ENCODE peak calls at places on chromosomes 6 and 20, in ten cellular contexts. K is transverse colon, H is cardiac muscle cell, A is HCT116, N is HepG2, S is neural progenitor cell, G is hepatocyte, W is right lobe of liver, J is AG04450, O is upper lobe of right lung. Y is an unnamed sample.

GRCh38 chr6:13702809-13703302 is 8.8 kb downstream of the RANBP9 start:
- DNase-seq in N (no peak), J (no peak), H (no peak), W (no peak), G (no peak), O (no peak), S (no peak), A (no peak), K (no peak), Y (no peak)

GRCh38 chr20:62244644-62245108 is 6.4 kb downstream of the OSBPL2 start:
- DNase-seq in H (no peak), G (no peak), S (no peak), J (no peak), O (no peak), K (no peak), W (no peak), A (no peak), N (peak; percentile 34), Y (no peak)

GRCh38 chr6:142329486-142330113 is 27.8 kb downstream of the ADGRG6 start:
- DNase-seq in J (no peak), K (no peak), G (no peak), W (no peak), H (no peak), S (no peak), A (no peak), N (no peak), O (no peak), Y (no peak)

GRCh38 chr6:8982659-8983058 is 547.3 kb upstream of the SLC35B3 start:
- DNase-seq in W (no peak), H (peak; percentile 0), G (no peak), N (no peak), A (no peak), K (no peak), J (no peak), O (no peak), S (no peak), Y (no peak)

GRCh38 chr6:124956018-124956417 is 6.2 kb upstream of the RNF217 start:
- DNase-seq in S (no peak), N (no peak), K (no peak), H (no peak), O (no peak), W (no peak), G (no peak), A (no peak), J (no peak), Y (peak; percentile 67)

GRCh38 chr20:48750941-48751620 is 76.7 kb downstream of the PREX1 start:
- DNase-seq in A (no peak), S (peak; percentile 95), G (no peak), O (peak; percentile 80), W (no peak), K (peak; percentile 46), J (no peak), N (no peak), H (peak; percentile 69), Y (no peak)

GRCh38 chr6:37314803-37315515 is 38.8 kb upstream of the RNF8 start:
- DNase-seq in G (peak; percentile 85), H (peak; percentile 91), K (peak; percentile 12), W (no peak), A (peak; percentile 7), S (peak; percentile 59), O (no peak), J (no peak), N (peak; percentile 48), Y (peak; percentile 24)

GRCh38 chr6:142819603-142820335 is 125.2 kb downstream of the HIVEP2 start:
- DNase-seq in W (no peak), O (no peak), J (no peak), G (no peak), H (peak; percentile 44), K (no peak), A (no peak), S (no peak), N (no peak), Y (peak; percentile 69)

GRCh38 chr6:33904050-33904827 is 100.4 kb upstream of the MLN start:
- DNase-seq in S (peak; percentile 38), G (no peak), N (no peak), O (peak; percentile 63), K (peak; percentile 48), H (no peak), A (no peak), W (peak; percentile 69), J (no peak), Y (no peak)

GRCh38 chr6:134674562-134674961 is 275.3 kb downstream of the ALDH8A1 start:
- DNase-seq in J (no peak), A (no peak), W (no peak), K (no peak), O (no peak), G (no peak), H (no peak), N (no peak), S (peak; percentile 15), Y (no peak)

GRCh38 chr20:45919536-45919933 is 7.6 kb upstream of the PLTP start:
- DNase-seq in H (peak; percentile 97), G (no peak), K (peak; percentile 54), N (no peak), S (no peak), W (no peak), O (no peak), A (no peak), J (peak; percentile 82), Y (no peak)

GRCh38 chr6:31559958-31560696 is 12.0 kb upstream of the LTA start:
- DNase-seq in A (no peak), O (peak; percentile 73), W (peak; percentile 78), N (no peak), H (peak; percentile 76), K (peak; percentile 56), G (peak; percentile 51), S (no peak), J (no peak), Y (no peak)

GRCh38 chr6:31558318-31558625 is 10.9 kb downstream of the NFKBIL1 start:
- DNase-seq in O (no peak), H (no peak), N (no peak), A (no peak), J (no peak), S (no peak), W (no peak), G (no peak), K (no peak), Y (no peak)

GRCh38 chr6:31558631-31559500 is 11.5 kb downstream of the NFKBIL1 start:
- DNase-seq in G (no peak), W (peak; percentile 64), N (no peak), J (no peak), A (no peak), K (peak; percentile 42), H (peak; percentile 52), S (no peak), O (peak; percentile 74), Y (no peak)

GRCh38 chr6:31560697-31561058 is 11.4 kb upstream of the LTA start:
- DNase-seq in G (no peak), S (no peak), K (no peak), O (no peak), A (no peak), W (no peak), N (no peak), J (no peak), H (no peak), Y (no peak)

GRCh38 chr6:31559606-31559957 is 12.2 kb downstream of the NFKBIL1 start:
- DNase-seq in G (no peak), A (no peak), K (no peak), O (no peak), H (no peak), N (no peak), J (no peak), S (no peak), W (no peak), Y (no peak)
- H3K27ac ChIP-seq in G (no peak overlapping the region), A (no peak overlapping the region), K (peak overlapping the region; percentile 69), O (peak overlapping the region; percentile 73), H (peak overlapping the region; percentile 64), N (no peak overlapping the region), J (peak overlapping the region; percentile 68), S (no peak overlapping the region), W (peak overlapping the region; percentile 53), Y (no peak overlapping the region)

DNA sequence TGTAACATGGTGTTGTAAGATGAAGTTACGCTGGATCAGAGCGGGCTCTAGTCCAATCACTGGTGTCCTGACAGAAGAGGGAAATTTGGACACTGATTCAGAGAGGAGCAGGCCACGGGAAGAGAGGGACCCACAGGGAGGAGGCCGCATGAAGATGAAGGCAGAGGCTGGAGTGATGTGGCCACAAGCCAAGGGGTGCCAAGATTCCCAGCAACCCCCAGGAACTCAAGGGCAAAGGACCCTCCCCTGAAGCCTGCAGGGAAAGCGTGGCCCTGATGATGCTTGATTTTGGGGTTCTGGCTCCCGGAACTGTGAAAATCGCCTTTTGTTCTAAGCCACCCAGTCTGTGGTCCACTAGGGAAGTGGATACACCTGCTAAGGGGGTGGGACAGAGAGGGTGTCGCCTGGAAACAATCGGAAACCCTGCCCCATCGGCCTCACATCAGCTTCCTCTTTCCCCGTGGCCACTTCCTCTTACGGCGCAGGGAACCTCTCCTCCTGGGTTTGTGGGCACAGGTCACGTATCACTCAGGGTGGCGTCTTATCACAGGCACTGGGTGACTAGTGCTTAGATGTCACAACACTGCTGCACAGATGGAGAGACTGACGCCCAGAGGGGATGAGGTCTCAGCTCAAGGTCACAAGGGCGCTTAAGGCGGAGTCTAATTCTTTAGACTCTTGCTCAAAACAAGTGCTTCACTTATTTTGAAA is 58.0 kb downstream of the SULF2 start:
- DNase-seq in G (no peak), H (no peak), J (no peak), S (no peak), K (peak; percentile 62), O (peak; percentile 81), N (no peak), A (no peak), W (peak; percentile 79), Y (no peak)
- TF ChIP-seq CTCF in G (no peak), H (no peak), J (no peak), S (no peak), K (no peak), O (no peak), N (no peak), A (no peak), W (no peak), Y (no peak)

GRCh38 chr20:63488331-63489251 is 10.3 kb downstream of the EEF1A2 start:
- DNase-seq in H (no peak), S (peak; percentile 70), N (no peak), K (no peak), W (peak; percentile 46), A (no peak), G (no peak), J (no peak), O (no peak), Y (no peak)
- H3K27me3 ChIP-seq in H (no peaks in the 10 kb centered on the region), S (peaks cover 68% of the 10 kb centered on the region), N (peaks cover 15% of the 10 kb centered on the region), K (peaks cover 66% of the 10 kb centered on the region), W (no peaks in the 10 kb centered on the region), A (no peaks in the 10 kb centered on the region), G (peaks cover 20% of the 10 kb centered on the region), J (peaks cover 29% of the 10 kb centered on the region), O (peaks cover 57% of the 10 kb centered on the region), Y (peaks cover 38% of the 10 kb centered on the region)

DNA sequence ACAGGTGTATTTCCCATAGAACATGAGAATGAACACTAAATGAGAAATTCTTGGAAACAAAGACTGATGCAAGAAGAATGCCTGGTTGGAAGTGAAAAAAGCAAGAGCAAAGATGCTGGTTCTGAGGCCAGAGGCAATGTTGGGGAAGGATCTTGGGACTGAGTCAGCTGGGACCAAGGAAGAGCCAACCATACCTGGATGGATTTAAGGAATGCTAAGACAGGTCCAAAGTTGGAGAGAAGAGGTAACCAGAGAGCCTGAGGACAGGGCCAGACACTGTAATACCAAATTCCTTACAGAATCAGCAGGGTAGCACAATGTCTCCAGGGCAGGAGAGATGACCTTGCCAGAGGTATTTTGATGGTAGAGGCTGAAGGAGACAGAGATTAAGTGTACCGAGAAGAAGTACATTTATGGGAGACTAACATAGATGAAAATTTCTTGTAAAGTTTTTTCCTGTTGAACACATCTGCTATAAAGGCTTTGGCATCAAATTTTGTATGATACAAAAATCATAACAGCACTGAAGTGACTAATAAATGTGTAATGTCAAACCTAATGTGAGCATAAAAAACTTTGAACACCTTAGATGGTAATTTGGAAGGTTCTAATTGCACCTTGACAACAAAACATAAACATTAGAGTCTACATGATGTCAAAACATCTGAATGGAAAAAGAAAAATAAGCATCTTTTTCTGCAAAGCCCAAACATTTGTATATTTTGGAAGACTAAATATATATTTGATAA is 221.7 kb upstream of the MARCKS start:
- DNase-seq in K (no peak), N (no peak), J (no peak), H (no peak), O (no peak), S (no peak), W (no peak), A (no peak), G (no peak), Y (no peak)
- H3K27ac ChIP-seq in K (peak overlapping the region; percentile 38), N (no peak overlapping the region), J (no peak overlapping the region), H (no peak overlapping the region), O (no peak overlapping the region), S (no peak overlapping the region), W (no peak overlapping the region), A (no peak overlapping the region), G (peak overlapping the region; percentile 65), Y (peak overlapping the region; percentile 30)